ENCODE peak calls at places on chromosomes 5 and 9, in four cellular contexts. E, Z, Q and O are unnamed samples.

GRCh38 chr5:154179846-154180710 is 10.5 kb upstream of the GALNT10 start:
- DNase-seq in E (peak), Z (peak), Q (peak), O (peak)

GRCh38 chr5:143258559-143259253 is 144.8 kb downstream of the NR3C1 start:
- DNase-seq in E (no peak), Q (no peak), Z (peak), O (no peak)

GRCh38 chr5:143898381-143898780 is 86.4 kb downstream of the HMHB1 start:
- DNase-seq in Q (peak), Z (no peak), E (no peak), O (no peak)

GRCh38 chr5:56501949-56502557 is 268.9 kb upstream of the ANKRD55 start:
- DNase-seq in Z (no peak), E (no peak), Q (no peak), O (no peak)

GRCh38 chr5:135890867-135891266 is 4.8 kb downstream of the IL9 start:
- DNase-seq in Z (no peak), Q (no peak), E (no peak), O (no peak)

GRCh38 chr5:95841914-95842812 is 19.6 kb upstream of the GLRX start:
- DNase-seq in Q (no peak), E (no peak), Z (peak), O (peak)

GRCh38 chr5:78359831-78360673 is at the start of gene SCAMP1:
- DNase-seq in Z (peak), E (peak), Q (peak), O (peak)

GRCh38 chr5:147902606-147903115 is 3.7 kb downstream of the C5orf46 start:
- DNase-seq in Z (peak), Q (no peak), E (no peak), O (peak)

GRCh38 chr5:74131256-74131655 is 505.3 kb downstream of the ARHGEF28 start:
- DNase-seq in E (no peak), Q (no peak), Z (no peak), O (no peak)

GRCh38 chr9:130934246-130934645 is 4.8 kb downstream of the FIBCD1 start:
- DNase-seq in Z (no peak), E (no peak), Q (no peak), O (no peak)

GRCh38 chr9:130931508-130932150 is 7.4 kb downstream of the FIBCD1 start:
- DNase-seq in E (no peak), Q (no peak), Z (no peak), O (no peak)

GRCh38 chr9:130930804-130931349 is 8.2 kb downstream of the FIBCD1 start:
- DNase-seq in E (no peak), Z (no peak), Q (no peak), O (no peak)

GRCh38 chr9:130933114-130934046 is 5.7 kb downstream of the FIBCD1 start:
- DNase-seq in E (no peak), Z (peak), Q (no peak), O (peak)

DNA sequence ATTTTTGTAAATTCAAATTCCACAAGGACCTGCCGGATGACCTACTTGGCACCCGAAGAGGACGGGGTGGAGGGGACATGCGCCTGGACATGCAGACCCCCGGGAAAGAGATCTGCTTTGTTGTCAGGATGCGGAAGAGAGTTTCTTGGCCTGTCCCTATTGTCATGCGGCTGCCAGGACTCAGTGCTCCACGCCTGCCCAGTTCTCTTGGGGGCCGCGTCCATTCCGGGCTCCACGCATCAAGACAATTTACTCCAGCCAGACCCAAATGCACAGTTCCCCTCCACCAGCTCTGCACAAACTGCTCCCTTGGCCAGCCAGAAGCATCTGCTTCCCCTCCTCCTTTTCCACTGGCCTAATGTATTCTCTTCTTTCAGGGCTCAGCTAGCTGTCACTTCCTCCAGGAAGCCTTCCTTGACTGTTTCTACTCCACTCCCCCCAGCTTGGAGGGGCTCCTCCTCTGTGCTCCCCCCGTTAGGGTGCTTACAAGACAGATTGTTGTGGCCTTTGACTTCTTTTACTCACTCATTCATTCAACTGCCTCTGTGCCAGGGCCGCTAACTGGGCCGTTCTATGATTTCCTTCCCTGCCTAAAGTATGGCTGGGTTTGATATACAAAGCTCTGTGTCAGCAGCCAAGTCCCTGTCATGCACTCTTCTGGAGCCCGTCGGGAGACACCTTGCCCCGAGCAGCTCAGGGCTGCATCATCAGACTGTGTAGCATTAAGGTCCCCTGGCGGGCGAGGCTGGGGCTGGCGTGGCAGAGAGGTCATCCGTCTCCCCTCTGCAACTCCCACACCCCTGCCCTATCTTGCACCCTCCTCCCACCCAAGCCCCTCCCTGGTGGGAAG is 6.6 kb downstream of the FIBCD1 start:
- DNase-seq in Q (no peak), Z (peak), E (no peak), O (no peak)
- TF ChIP-seq CTCF in Q (peak), Z (peak), E (peak), O (peak)

GRCh38 chr9:89577363-89577762 is 27.4 kb upstream of the GADD45G start:
- DNase-seq in Z (no peak), E (no peak), Q (no peak), O (no peak)

GRCh38 chr9:89579741-89580395 is 24.9 kb upstream of the GADD45G start:
- DNase-seq in Z (no peak), E (no peak), Q (no peak), O (no peak)

GRCh38 chr9:89574309-89574708 is 30.5 kb upstream of the GADD45G start:
- DNase-seq in Q (no peak), E (no peak), Z (no peak), O (no peak)

DNA sequence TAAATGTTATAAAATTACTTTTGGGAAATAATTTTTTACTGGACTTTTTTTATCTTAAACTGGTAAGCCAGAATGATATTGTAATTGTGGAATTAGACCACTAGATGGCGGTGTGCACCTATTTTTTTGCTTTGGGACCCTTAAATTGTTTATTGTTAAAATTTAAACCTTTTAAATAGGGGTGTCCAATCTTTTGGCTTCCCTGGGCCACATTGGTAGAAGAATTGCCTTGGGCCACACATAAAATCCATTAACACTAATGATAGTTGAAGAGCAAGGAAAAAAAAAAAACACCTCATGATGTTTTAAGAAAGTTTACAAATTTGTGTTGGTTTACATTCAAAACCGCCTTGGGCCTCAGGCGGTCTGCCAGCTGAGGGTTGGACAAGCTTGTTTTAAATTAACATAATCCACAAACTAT is 28.4 kb upstream of the GADD45G start:
- DNase-seq in Q (peak), Z (peak), E (no peak), O (peak)
- TF ChIP-seq CTCF in Q (peak), Z (peak), E (peak), O (peak)

DNA sequence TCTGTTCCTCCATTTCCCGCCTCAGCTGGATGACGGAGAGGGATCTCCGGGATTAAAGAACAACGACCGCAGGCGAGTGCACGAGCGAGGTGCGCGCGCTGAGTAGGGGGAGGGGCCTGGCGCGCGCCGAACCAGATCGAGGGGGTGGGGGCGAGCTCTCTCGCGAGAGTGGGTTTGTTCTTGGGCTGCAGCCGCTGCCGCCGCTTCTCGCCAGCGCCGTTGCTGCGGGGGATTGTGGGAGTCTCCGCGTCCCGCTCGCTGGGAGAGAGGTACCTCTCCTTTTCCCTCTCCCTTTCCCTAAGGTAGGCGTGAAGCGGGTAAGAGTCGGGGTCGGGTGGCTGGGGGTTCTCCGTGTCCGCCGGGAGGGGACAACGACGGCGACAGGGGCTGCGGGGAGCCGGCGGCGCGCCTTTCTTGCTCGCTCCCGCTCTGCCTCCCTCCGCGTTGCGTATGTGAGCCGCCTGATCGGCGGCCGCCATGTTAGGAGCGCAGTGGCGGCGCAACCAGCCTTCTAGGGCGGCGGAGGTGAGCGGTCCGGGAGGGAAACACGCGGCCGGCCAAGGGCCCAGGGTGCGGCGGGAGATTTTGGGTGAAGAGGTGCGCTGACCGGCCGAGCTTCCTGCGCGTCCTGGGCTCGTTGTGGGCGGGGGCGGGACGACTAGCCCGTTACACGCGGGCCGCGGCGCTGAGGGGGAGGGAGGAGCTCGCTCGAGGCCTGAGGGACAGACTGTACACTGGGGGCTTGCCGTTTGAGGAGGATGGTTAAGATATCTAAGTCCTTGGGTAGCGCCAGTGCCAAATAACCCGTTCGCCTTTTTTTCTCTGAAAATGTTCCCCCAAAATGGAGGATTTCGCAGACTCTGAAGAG is at the start of gene MATR3:
- DNase-seq in Q (peak), Z (peak), E (peak), O (peak)
- TF ChIP-seq CTCF in Q (peak), Z (no peak), E (no peak), O (no peak)

DNA sequence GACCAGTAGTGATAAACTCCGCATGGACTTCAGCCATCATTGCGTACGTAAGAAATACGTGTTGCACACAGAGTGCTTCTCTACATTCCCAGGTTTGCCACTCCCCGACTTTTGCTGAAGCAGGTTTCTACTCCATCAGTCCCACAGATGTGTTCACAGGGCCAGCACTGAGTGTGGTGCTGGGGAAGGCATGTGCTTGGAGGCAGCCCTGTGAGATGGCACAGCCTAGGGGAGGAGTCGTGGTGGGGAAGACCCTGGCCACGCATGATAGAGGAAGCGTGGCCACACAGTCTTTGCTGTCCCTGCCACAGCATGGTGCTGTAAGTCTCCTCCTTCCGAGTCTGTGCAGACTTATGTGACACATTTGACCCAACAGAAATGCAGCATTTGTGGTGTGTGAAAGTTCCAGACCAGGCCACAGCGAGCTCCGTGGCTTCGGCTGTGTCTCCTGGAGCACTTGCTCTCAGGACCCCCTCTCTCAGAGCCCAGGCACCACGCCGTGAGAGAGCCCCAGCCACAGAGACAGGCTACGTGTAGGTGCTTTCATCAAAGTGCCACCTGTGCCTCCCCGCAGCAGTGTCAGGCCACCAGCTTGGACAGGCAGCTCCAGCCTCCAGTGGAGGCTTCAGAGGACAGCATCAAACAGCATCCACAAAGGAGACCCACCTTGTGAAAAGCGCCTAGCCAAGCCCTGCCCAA is 197.8 kb downstream of the AUH start:
- DNase-seq in Q (no peak), E (no peak), Z (no peak), O (no peak)
- TF ChIP-seq CTCF in Q (no peak), E (no peak), Z (no peak), O (no peak)

DNA sequence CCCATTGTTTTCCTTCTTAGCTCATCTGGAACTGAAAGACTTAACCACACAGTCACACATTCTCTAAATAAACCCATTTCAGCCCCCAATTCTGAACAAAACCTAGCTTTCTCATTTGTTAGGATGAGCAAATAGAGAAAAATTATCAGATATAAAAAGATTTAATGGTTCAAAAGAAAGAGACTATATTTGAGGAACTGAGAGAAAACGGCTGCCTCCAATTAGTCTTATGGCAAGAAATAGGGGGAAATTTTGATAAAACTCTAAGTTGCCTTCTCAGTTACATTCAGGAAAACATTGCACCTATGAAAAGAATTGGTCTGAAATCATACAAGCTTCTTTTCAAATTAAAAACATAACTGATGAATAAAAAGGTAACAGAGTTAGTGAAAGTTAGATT is 63.7 kb upstream of the ALDH1B1 start:
- DNase-seq in Q (no peak), E (no peak), Z (no peak), O (no peak)
- TF ChIP-seq CTCF in Q (no peak), E (no peak), Z (no peak), O (no peak)

GRCh38 chr9:129867138-129868032 is 32.1 kb downstream of the USP20 start:
- DNase-seq in E (no peak), Q (no peak), Z (no peak), O (no peak)
- TF ChIP-seq CTCF in E (no peak), Q (no peak), Z (no peak), O (no peak)

GRCh38 chr5:36239370-36240293 is 2.1 kb downstream of the NADK2 start:
- DNase-seq in Z (no peak), E (no peak), Q (no peak), O (no peak)
- TF ChIP-seq CTCF in Z (no peak), E (no peak), Q (no peak), O (no peak)

GRCh38 chr9:70322096-70322495 is 63.3 kb downstream of the SMC5 start:
- DNase-seq in E (no peak), Q (no peak), Z (no peak), O (no peak)

GRCh38 chr9:70315389-70315788 is 56.6 kb downstream of the SMC5 start:
- DNase-seq in Z (peak), E (no peak), Q (no peak), O (peak)

DNA sequence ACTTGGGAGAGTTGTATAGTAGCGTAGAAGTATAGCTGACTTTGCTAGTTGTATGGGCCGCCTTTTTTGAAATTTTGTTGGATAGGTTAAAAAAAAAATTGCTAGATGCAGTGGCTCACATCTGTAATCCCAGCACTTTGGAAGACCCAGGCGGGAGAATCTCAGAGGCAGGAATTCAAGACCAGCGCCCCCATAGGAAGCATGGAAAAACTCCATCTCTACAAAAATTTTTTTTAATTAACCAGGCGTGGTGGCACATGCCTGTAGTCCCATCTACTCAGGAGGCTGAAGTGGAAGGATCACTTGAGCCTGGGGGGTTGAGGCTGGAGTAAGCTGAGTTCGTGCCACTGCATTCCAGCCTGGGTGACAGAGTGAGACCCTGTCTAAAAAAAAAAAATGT is 59.2 kb downstream of the SMC5 start:
- DNase-seq in Q (no peak), Z (no peak), E (no peak), O (no peak)
- TF ChIP-seq CTCF in Q (no peak), Z (peak), E (peak), O (peak)

GRCh38 chr9:34370970-34371880 is 5.5 kb downstream of the MYORG start:
- DNase-seq in E (no peak), Q (no peak), Z (no peak), O (no peak)

GRCh38 chr9:34373749-34374148 is 2.9 kb downstream of the MYORG start:
- DNase-seq in Q (no peak), Z (no peak), E (no peak), O (no peak)

GRCh38 chr9:34374339-34374738 is 2.4 kb downstream of the MYORG start:
- DNase-seq in Q (no peak), E (no peak), Z (no peak), O (no peak)

GRCh38 chr9:34371886-34372597 is 4.7 kb downstream of the MYORG start:
- DNase-seq in Z (no peak), Q (no peak), E (no peak), O (no peak)

DNA sequence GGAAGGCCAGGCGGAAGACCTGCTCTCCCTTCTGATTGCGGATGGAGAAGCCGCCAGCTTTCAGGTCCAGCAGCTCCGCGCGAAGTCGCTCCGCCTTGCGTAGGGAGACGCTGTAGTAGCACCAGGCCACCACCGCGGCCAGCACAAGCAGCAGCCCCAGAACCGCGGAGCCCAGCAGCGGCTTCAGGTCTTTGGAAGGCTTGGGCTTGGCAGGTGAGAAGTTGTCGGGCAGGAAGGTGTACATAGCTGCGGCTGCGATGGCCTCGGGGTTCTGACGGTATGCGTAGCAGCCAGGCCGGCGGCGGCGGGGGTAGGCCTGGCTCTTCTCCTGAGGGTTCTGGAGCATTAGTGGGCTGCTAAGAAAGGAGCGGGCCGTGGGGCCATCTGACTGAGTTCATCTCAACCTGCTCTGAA is 4.1 kb downstream of the MYORG start:
- DNase-seq in Q (no peak), E (no peak), Z (no peak), O (no peak)
- TF ChIP-seq CTCF in Q (no peak), E (no peak), Z (no peak), O (no peak)

GRCh38 chr9:88173378-88173999 is 35.2 kb upstream of the SPATA31C2 start:
- DNase-seq in E (peak), Q (peak), Z (peak), O (peak)
- TF ChIP-seq CTCF in E (peak), Q (peak), Z (peak), O (peak)